ENCODE peak calls at places on chromosomes 13 and 19, in nine cellular contexts. Y is IMR-90, Q is GM06990, D is left ventricle myocardium inferior, C is AG09309, B is tibial artery, S is RWPE2, O is lower lobe of right lung, L is lung. X is an unnamed sample.
A peak's percentile ranks its signal among the peaks of the same experiment; 100 is the strongest.

GRCh38 chr13:93248627-93249047 is 22.0 kb downstream of the GPC6 start:
- DNase-seq in L (no peak), Y (peak; percentile 35), Q (no peak), S (no peak), C (no peak), O (peak; percentile 68), D (no peak), B (no peak), X (peak; percentile 27)

GRCh38 chr13:44715287-44716224 is 139.4 kb upstream of the TSC22D1 start:
- DNase-seq in Q (no peak), C (peak; percentile 28), Y (no peak), L (no peak), D (no peak), B (no peak), O (no peak), S (no peak), X (no peak)

GRCh38 chr13:39530996-39531395 is 72.0 kb downstream of the LHFPL6 start:
- DNase-seq in C (no peak), Q (no peak), O (no peak), S (no peak), L (no peak), B (no peak), Y (peak; percentile 14), D (no peak), X (no peak)

GRCh38 chr13:20799726-20800416 is 26.1 kb upstream of the EEF1AKMT1 start:
- DNase-seq in Q (no peak), S (no peak), C (no peak), O (no peak), D (no peak), Y (peak; percentile 32), B (no peak), L (no peak), X (peak; percentile 29)

GRCh38 chr13:45468676-45469075 is 3.9 kb downstream of the COG3 start:
- DNase-seq in L (no peak), O (no peak), Q (no peak), D (no peak), S (no peak), Y (no peak), B (no peak), C (no peak), X (no peak)

GRCh38 chr19:33705860-33706259 is 84.1 kb downstream of the CHST8 start:
- DNase-seq in Q (no peak), O (no peak), S (no peak), Y (no peak), D (no peak), B (no peak), C (no peak), L (no peak), X (no peak)

GRCh38 chr13:63636231-63636993 is 2220.8 kb upstream of the PCDH20 start:
- DNase-seq in O (no peak), S (no peak), L (no peak), C (no peak), D (no peak), B (no peak), Y (no peak), Q (peak; percentile 2), X (no peak)

GRCh38 chr19:57317503-57317902 is 2.8 kb upstream of the ZNF543 start:
- DNase-seq in D (no peak), Y (no peak), B (no peak), L (no peak), C (no peak), Q (no peak), S (no peak), O (no peak), X (no peak)

GRCh38 chr13:60922526-60923231 is 493.0 kb downstream of the PCDH20 start:
- DNase-seq in C (no peak), Q (no peak), O (no peak), D (no peak), Y (no peak), L (no peak), B (no peak), S (no peak), X (no peak)

GRCh38 chr19:44635581-44636438 is 7.9 kb upstream of the PVR start:
- DNase-seq in C (no peak), S (no peak), L (no peak), O (no peak), Y (peak; percentile 63), Q (no peak), D (no peak), B (no peak), X (peak; percentile 66)

GRCh38 chr19:2906631-2907195 is 6.0 kb downstream of the ZNF57 start:
- DNase-seq in Q (no peak), D (no peak), B (no peak), O (no peak), Y (no peak), L (no peak), C (no peak), S (no peak), X (no peak)

DNA sequence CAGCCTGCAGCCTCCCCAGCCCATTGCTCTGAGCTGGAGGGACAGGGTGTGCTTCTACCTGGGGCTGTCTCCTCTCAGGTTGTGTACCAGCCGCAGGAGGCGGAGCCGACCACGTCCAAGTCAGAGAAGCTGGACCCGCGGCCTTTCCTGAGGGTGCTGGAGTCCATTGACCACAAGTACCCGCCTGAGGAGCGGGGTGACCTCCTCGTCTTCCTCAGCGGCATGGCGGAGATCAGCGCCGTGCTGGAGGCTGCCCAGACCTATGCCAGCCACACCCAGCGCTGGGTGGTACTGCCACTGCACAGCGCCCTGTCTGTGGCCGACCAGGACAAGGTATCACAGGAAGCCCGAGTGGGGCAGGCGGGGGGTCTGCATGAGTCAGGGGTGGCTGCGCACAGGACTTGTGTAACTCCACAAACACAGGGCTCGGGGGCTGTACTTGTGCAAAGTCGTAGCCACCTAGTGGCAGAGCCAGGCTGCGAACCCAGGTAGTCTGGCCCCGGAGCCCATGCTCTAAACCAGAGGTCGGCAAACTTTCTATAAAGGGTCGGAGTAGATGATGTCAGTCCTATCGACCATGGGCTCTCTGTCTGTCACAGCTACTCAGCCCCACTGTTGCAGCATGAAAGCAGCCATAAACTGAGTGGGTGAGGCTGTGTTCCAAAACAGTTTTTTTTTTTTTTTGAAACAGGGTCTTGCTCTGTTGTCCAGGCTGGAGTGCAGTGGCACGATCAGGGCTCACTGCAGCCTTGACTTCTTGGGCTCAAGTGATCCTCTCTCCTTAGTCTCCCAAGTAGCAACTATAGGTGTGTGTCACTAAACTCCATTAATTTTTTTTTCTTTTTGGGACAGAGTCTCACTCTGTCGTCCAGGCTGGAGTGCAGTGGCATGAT is 8.9 kb downstream of the DHX34 start:
- DNase-seq in B (no peak), L (no peak), C (no peak), S (no peak), O (no peak), Y (no peak), Q (no peak), D (no peak), X (no peak)
- TF ChIP-seq CTCF in B (no peak), L (no peak), C (peak; percentile 5), S (peak; percentile 18), O (no peak), Y (no peak), Q (peak; percentile 34), D (no peak), X (peak; percentile 60)

DNA sequence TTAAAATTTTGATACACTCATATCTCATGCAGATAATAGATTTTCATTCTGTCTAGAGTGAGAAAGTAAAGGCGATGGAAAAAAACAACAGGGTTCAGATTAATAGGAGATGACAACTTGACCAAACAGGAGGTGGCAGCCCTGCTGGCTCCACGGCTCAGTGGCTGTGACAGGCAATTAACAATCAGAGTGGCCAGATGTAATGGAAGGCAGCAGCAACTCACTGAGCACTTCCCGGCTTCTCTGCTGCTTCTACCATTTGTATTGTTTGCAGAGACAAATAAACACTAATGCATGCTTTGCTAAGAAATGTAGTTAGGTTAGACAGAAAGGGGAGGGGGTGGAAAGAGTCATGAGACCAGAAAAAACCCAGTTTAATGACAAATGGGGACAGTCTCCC is 473.0 kb upstream of the SLC10A2 start:
- DNase-seq in S (no peak), Y (no peak), C (no peak), B (no peak), D (peak; percentile 20), O (no peak), L (no peak), Q (no peak), X (no peak)
- TF ChIP-seq CTCF in S (no peak), Y (no peak), C (no peak), B (no peak), D (peak; percentile 28), O (no peak), L (no peak), Q (no peak), X (no peak)

GRCh38 chr13:42660367-42660965 is 86.5 kb downstream of the TNFSF11 start:
- DNase-seq in Q (no peak), B (no peak), L (no peak), O (no peak), S (no peak), D (no peak), C (no peak), Y (peak; percentile 27), X (no peak)
- TF ChIP-seq CTCF in Q (peak; percentile 3), B (no peak), L (no peak), O (no peak), S (peak; percentile 55), D (peak; percentile 49), C (peak; percentile 37), Y (peak; percentile 53), X (peak; percentile 66)

DNA sequence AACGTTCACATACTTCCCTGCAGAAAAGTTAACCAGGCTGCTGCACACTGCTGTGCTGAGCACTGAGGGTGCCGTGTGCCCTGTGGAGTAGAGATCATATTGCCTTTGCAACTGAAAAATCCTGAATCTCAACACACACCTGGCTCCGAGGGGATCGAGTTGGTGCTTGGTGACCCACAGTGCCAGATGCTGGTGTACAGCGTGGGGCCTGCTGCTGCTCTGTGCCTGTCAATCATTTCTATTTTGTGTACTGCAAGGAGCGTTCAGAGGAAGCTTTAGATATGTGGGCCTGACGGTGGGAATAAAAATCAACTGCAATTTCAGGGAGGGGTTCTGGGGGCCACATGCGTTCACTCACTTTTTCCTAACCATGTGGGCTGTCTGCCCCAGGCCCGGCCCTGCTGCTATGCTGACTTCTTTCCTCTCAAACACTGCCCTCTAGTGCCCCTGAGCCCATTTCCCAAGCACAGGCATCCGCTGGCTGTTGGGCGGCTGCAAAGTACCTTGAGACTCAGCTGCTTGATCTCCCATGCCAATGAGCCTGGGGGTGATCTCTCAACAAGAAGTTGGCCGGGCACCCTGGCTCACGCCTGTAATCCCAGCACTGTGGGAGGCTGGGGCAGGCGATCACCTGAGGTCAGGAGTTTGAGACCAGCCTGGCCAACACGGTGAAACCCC is 9.7 kb upstream of the LENG8 start:
- DNase-seq in L (no peak), S (peak; percentile 52), Q (no peak), O (no peak), C (no peak), Y (no peak), B (no peak), D (no peak), X (no peak)
- TF ChIP-seq CTCF in L (no peak), S (peak; percentile 43), Q (peak; percentile 40), O (peak; percentile 29), C (peak; percentile 35), Y (peak; percentile 31), B (no peak), D (peak; percentile 44), X (peak; percentile 66)